ENCODE peak calls at places on chromosomes 2 and 18, in seven cellular contexts. One of them, this sample, is unnamed. For H3K4me1 and H3K27me3, the result is how much of the 10 kb centered on the place peaks cover.

GRCh38 chr2:22110244-22110651 is 986.5 kb downstream of the TDRD15 start:
- DNase-seq in breast epithelium: no peak
- DNase-seq in endothelial cell of umbilical vein: no peak
- DNase-seq in stomach: no peak
- DNase-seq in H1: no peak
- DNase-seq in sigmoid colon: no peak
- DNase-seq in transverse colon: no peak
- DNase-seq in this sample: no peak

GRCh38 chr2:239802101-239802649 is 223.0 kb downstream of the NDUFA10 start:
- DNase-seq in stomach: peak
- DNase-seq in breast epithelium: peak
- DNase-seq in transverse colon: no peak
- DNase-seq in H1: no peak
- DNase-seq in endothelial cell of umbilical vein: no peak
- DNase-seq in sigmoid colon: peak
- DNase-seq in this sample: peak

GRCh38 chr18:48829443-48830149 is 121.2 kb downstream of the SMAD7 start:
- DNase-seq in H1: peak
- DNase-seq in transverse colon: no peak
- DNase-seq in sigmoid colon: peak
- DNase-seq in stomach: peak
- DNase-seq in breast epithelium: peak
- DNase-seq in endothelial cell of umbilical vein: no peak
- DNase-seq in this sample: peak

GRCh38 chr2:177592945-177593344 is 200.4 kb downstream of the AGPS start:
- DNase-seq in stomach: no peak
- DNase-seq in sigmoid colon: no peak
- DNase-seq in breast epithelium: no peak
- DNase-seq in endothelial cell of umbilical vein: no peak
- DNase-seq in H1: no peak
- DNase-seq in transverse colon: no peak
- DNase-seq in this sample: no peak

GRCh38 chr2:99336780-99337163 is 417 bp upstream of the EIF5B start:
- DNase-seq in H1: no peak
- DNase-seq in breast epithelium: no peak
- DNase-seq in transverse colon: no peak
- DNase-seq in stomach: no peak
- DNase-seq in endothelial cell of umbilical vein: no peak
- DNase-seq in sigmoid colon: no peak
- DNase-seq in this sample: no peak

GRCh38 chr2:229835601-229836283 is 86.1 kb downstream of the TRIP12 start:
- DNase-seq in H1: no peak
- DNase-seq in breast epithelium: no peak
- DNase-seq in endothelial cell of umbilical vein: no peak
- DNase-seq in stomach: no peak
- DNase-seq in sigmoid colon: no peak
- DNase-seq in transverse colon: no peak
- DNase-seq in this sample: no peak

GRCh38 chr18:24601624-24602023 is 141.2 kb downstream of the HRH4 start:
- DNase-seq in breast epithelium: no peak
- DNase-seq in transverse colon: no peak
- DNase-seq in sigmoid colon: no peak
- DNase-seq in endothelial cell of umbilical vein: no peak
- DNase-seq in H1: no peak
- DNase-seq in stomach: no peak
- DNase-seq in this sample: no peak

GRCh38 chr2:202669841-202670240 is 35.1 kb downstream of the FAM117B start:
- DNase-seq in breast epithelium: no peak
- DNase-seq in H1: no peak
- DNase-seq in sigmoid colon: no peak
- DNase-seq in endothelial cell of umbilical vein: no peak
- DNase-seq in transverse colon: no peak
- DNase-seq in stomach: no peak
- DNase-seq in this sample: no peak

GRCh38 chr18:58095251-58095650 is 51.2 kb downstream of the NEDD4L start:
- DNase-seq in transverse colon: no peak
- DNase-seq in endothelial cell of umbilical vein: no peak
- DNase-seq in breast epithelium: no peak
- DNase-seq in stomach: no peak
- DNase-seq in H1: no peak
- DNase-seq in sigmoid colon: no peak
- DNase-seq in this sample: no peak

GRCh38 chr2:120762341-120763061 is 26.8 kb downstream of the GLI2 start:
- DNase-seq in breast epithelium: peak
- DNase-seq in H1: no peak
- DNase-seq in endothelial cell of umbilical vein: no peak
- DNase-seq in sigmoid colon: peak
- DNase-seq in stomach: no peak
- DNase-seq in transverse colon: no peak
- DNase-seq in this sample: peak
- H3K4me1 ChIP-seq in breast epithelium: under half
- H3K4me1 ChIP-seq in H1: under half
- H3K4me1 ChIP-seq in endothelial cell of umbilical vein: under half
- H3K4me1 ChIP-seq in sigmoid colon: half or more
- H3K4me1 ChIP-seq in stomach: under half
- H3K4me1 ChIP-seq in transverse colon: under half
- H3K4me1 ChIP-seq in this sample: under half

GRCh38 chr2:188975497-188976102 is 1.4 kb downstream of the COL3A1 start:
- DNase-seq in sigmoid colon: peak
- DNase-seq in endothelial cell of umbilical vein: no peak
- DNase-seq in transverse colon: peak
- DNase-seq in H1: no peak
- DNase-seq in breast epithelium: no peak
- DNase-seq in stomach: no peak
- DNase-seq in this sample: no peak
- TF ChIP-seq POLR2AphosphoS5 in sigmoid colon: peak
- TF ChIP-seq POLR2AphosphoS5 in endothelial cell of umbilical vein: no peak
- TF ChIP-seq POLR2AphosphoS5 in transverse colon: peak
- TF ChIP-seq POLR2AphosphoS5 in H1: no peak
- TF ChIP-seq POLR2AphosphoS5 in breast epithelium: peak
- TF ChIP-seq POLR2AphosphoS5 in stomach: peak
- TF ChIP-seq POLR2AphosphoS5 in this sample: peak

GRCh38 chr2:1940660-1941059 is 196.3 kb upstream of the PXDN start:
- DNase-seq in transverse colon: no peak
- DNase-seq in sigmoid colon: peak
- DNase-seq in H1: no peak
- DNase-seq in endothelial cell of umbilical vein: no peak
- DNase-seq in stomach: no peak
- DNase-seq in breast epithelium: no peak
- DNase-seq in this sample: no peak

GRCh38 chr2:1945837-1946236 is 201.5 kb upstream of the PXDN start:
- DNase-seq in H1: no peak
- DNase-seq in transverse colon: no peak
- DNase-seq in stomach: no peak
- DNase-seq in breast epithelium: no peak
- DNase-seq in endothelial cell of umbilical vein: no peak
- DNase-seq in sigmoid colon: peak
- DNase-seq in this sample: no peak

GRCh38 chr2:1942146-1942545 is 197.8 kb upstream of the PXDN start:
- DNase-seq in breast epithelium: no peak
- DNase-seq in sigmoid colon: peak
- DNase-seq in stomach: no peak
- DNase-seq in endothelial cell of umbilical vein: no peak
- DNase-seq in transverse colon: no peak
- DNase-seq in H1: no peak
- DNase-seq in this sample: no peak

GRCh38 chr2:1944986-1945385 is 200.7 kb upstream of the PXDN start:
- DNase-seq in transverse colon: no peak
- DNase-seq in breast epithelium: no peak
- DNase-seq in endothelial cell of umbilical vein: no peak
- DNase-seq in sigmoid colon: peak
- DNase-seq in stomach: no peak
- DNase-seq in H1: no peak
- DNase-seq in this sample: peak

GRCh38 chr2:1942836-1943360 is 198.6 kb upstream of the PXDN start:
- DNase-seq in breast epithelium: no peak
- DNase-seq in stomach: no peak
- DNase-seq in H1: no peak
- DNase-seq in sigmoid colon: peak
- DNase-seq in endothelial cell of umbilical vein: no peak
- DNase-seq in transverse colon: no peak
- DNase-seq in this sample: no peak
- H3K27me3 ChIP-seq in breast epithelium: under half
- H3K27me3 ChIP-seq in stomach: under half
- H3K27me3 ChIP-seq in H1: under half
- H3K27me3 ChIP-seq in sigmoid colon: under half
- H3K27me3 ChIP-seq in endothelial cell of umbilical vein: under half
- H3K27me3 ChIP-seq in transverse colon: under half
- H3K27me3 ChIP-seq in this sample: under half

GRCh38 chr2:71898851-71899681 is 248.6 kb downstream of the CYP26B1 start:
- DNase-seq in sigmoid colon: no peak
- DNase-seq in stomach: no peak
- DNase-seq in endothelial cell of umbilical vein: no peak
- DNase-seq in transverse colon: no peak
- DNase-seq in H1: peak
- DNase-seq in breast epithelium: no peak
- DNase-seq in this sample: peak
- H3K4me1 ChIP-seq in sigmoid colon: under half
- H3K4me1 ChIP-seq in stomach: under half
- H3K4me1 ChIP-seq in endothelial cell of umbilical vein: under half
- H3K4me1 ChIP-seq in transverse colon: under half
- H3K4me1 ChIP-seq in H1: under half
- H3K4me1 ChIP-seq in breast epithelium: under half
- H3K4me1 ChIP-seq in this sample: under half

DNA sequence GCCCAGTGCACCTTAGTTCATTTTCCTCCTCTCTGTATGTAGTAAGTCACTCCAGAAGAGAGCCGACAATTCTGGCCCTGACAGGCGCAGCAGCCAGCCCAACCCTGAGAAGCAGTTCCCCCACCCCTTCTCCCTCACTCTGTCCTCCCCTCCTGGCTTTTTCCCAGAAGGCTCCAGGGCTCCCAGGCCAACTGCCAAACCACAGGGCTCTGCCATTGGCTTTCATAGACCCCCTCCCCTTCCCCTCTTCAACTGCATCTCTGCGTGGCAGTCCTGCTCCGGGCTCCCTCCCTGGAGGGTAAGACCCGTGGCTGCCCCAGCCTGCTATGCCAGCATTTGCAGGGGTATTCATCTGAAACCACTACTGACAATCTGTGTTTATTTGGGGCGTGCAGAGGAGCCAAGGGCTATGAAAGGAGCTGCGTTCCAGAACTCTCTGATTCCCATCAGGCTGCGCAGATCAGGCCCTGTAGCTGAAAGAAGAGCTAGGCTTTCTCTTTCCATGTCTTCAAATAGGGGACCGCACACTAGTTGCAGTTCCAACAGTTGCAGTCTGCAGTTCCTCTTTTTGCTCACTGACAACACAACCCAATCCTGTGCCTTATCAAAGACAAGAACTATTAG is 388.6 kb upstream of the TNP1 start:
- DNase-seq in transverse colon: peak
- DNase-seq in sigmoid colon: peak
- DNase-seq in H1: peak
- DNase-seq in breast epithelium: peak
- DNase-seq in endothelial cell of umbilical vein: no peak
- DNase-seq in stomach: peak
- DNase-seq in this sample: peak
- TF ChIP-seq POLR2AphosphoS5 in transverse colon: peak
- TF ChIP-seq POLR2AphosphoS5 in sigmoid colon: peak
- TF ChIP-seq POLR2AphosphoS5 in H1: no peak
- TF ChIP-seq POLR2AphosphoS5 in breast epithelium: peak
- TF ChIP-seq POLR2AphosphoS5 in endothelial cell of umbilical vein: no peak
- TF ChIP-seq POLR2AphosphoS5 in stomach: peak
- TF ChIP-seq POLR2AphosphoS5 in this sample: no peak

This sample was measured in suprapubic skin.